ENCODE peak calls at places on chromosome 16, in eight cellular contexts. F is astrocyte of the spinal cord, L is astrocyte, J is AG10803, K is thyroid gland, W is tibial artery, Z is left ventricle myocardium inferior, M is BE2C. U is an unnamed sample.

GRCh38 chr16:75264999-75265910 is 13.8 kb upstream of the BCAR1 start:
- DNase-seq in F (no peak), J (no peak), K (peak), M (peak), W (no peak), L (no peak), Z (no peak), U (no peak)

GRCh38 chr16:67026570-67026969 is 2.4 kb upstream of the CBFB start:
- DNase-seq in K (no peak), W (no peak), F (no peak), L (no peak), J (no peak), M (no peak), Z (no peak), U (no peak)

GRCh38 chr16:74991268-74991592 is 6.3 kb upstream of the WDR59 start:
- DNase-seq in W (no peak), K (no peak), Z (no peak), F (no peak), L (no peak), J (no peak), M (no peak), U (no peak)

GRCh38 chr16:58037365-58038057 is 12.0 kb downstream of the MMP15 start:
- DNase-seq in M (no peak), J (no peak), L (no peak), Z (no peak), W (no peak), F (no peak), K (no peak), U (no peak)

GRCh38 chr16:16166952-16167351 is 56.3 kb downstream of the ABCC6 start:
- DNase-seq in L (no peak), F (no peak), Z (no peak), J (no peak), K (no peak), M (no peak), W (no peak), U (no peak)

GRCh38 chr16:87060026-87060986 is 256.9 kb downstream of the C16orf95 start:
- DNase-seq in F (peak), J (peak), W (peak), M (no peak), L (peak), K (peak), Z (no peak), U (peak)

GRCh38 chr16:2786061-2786825 is 1.1 kb downstream of the PRSS33 start:
- DNase-seq in Z (no peak), W (no peak), J (no peak), L (no peak), F (no peak), M (no peak), K (no peak), U (no peak)

GRCh38 chr16:84357191-84357651 is 11.1 kb upstream of the ATP2C2 start:
- DNase-seq in M (no peak), J (peak), Z (no peak), K (no peak), W (no peak), L (peak), F (peak), U (no peak)

GRCh38 chr16:56409195-56409594 is 16.1 kb downstream of the AMFR start:
- DNase-seq in J (peak), W (no peak), F (no peak), L (no peak), M (no peak), K (no peak), Z (no peak), U (peak)

GRCh38 chr16:57585051-57585687 is 42.7 kb downstream of the ADGRG5 start:
- DNase-seq in M (no peak), W (no peak), K (no peak), F (no peak), L (no peak), Z (no peak), J (no peak), U (no peak)

GRCh38 chr16:50821586-50821985 is 79.7 kb downstream of the CYLD start:
- DNase-seq in L (no peak), W (no peak), F (no peak), M (no peak), Z (no peak), K (no peak), J (no peak), U (no peak)

GRCh38 chr16:75252049-75252864 is 833 bp upstream of the BCAR1 start:
- DNase-seq in M (peak), Z (peak), K (no peak), J (no peak), W (no peak), L (no peak), F (no peak), U (no peak)

GRCh38 chr16:11361043-11361442 is 15.8 kb downstream of the RMI2 start:
- DNase-seq in J (peak), W (no peak), F (no peak), Z (no peak), K (no peak), L (no peak), M (no peak), U (peak)

GRCh38 chr16:72050769-72051464 is 3.4 kb upstream of the HP start:
- DNase-seq in J (peak), K (no peak), L (peak), F (no peak), Z (no peak), W (no peak), M (no peak), U (no peak)

GRCh38 chr16:66274335-66275110 is 92.0 kb upstream of the CDH5 start:
- DNase-seq in M (no peak), F (peak), W (no peak), Z (no peak), L (no peak), K (no peak), J (peak), U (peak)

GRCh38 chr16:31386157-31386984 is 6.8 kb upstream of the ITGAD start:
- DNase-seq in F (no peak), K (no peak), W (no peak), L (peak), M (no peak), Z (no peak), J (peak), U (peak)

GRCh38 chr16:87235810-87236515 is 81.2 kb downstream of the C16orf95 start:
- DNase-seq in K (no peak), Z (no peak), M (no peak), W (no peak), J (no peak), F (no peak), L (no peak), U (no peak)

DNA sequence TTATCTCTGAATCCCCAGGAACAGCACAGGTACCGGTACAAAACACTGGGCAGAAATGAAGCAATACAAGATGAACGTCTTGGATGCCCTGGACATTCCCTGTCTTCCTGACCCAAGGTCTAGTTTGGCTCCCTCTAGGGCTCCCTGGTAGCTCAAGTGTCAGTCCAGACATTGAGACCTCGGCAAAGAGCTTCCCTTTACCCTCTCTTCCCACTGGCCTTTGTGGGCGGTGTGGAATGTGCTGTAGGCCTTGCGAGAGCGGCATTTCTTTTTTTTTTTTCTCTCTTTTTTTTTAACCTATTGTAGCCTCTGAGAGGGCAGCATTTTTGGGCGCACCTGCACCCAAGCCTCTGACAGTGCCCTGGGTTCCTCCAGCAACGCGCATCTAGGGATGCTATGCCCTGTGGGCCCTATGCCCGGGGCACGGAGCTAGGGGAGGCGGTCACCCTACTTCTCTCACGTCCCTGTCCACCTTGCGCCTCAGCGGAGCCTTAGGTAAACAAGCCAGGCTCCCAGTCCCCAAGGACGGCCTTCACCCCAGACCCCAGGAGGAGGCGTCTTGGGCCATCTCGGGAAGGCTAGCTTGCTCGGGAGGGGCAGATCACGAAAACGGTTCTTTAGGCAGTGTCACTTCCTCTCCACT is 1.2 kb upstream of the NFATC3 start:
- DNase-seq in W (no peak), K (no peak), M (no peak), L (peak), Z (no peak), J (peak), F (no peak), U (no peak)
- TF ChIP-seq CTCF in W (no peak), K (no peak), M (peak), L (no peak), Z (no peak), J (peak), F (no peak), U (no peak)

GRCh38 chr16:54129810-54130209 is 156.8 kb downstream of the IRX3 start:
- DNase-seq in K (no peak), J (no peak), M (no peak), Z (no peak), F (no peak), L (no peak), W (no peak), U (no peak)
- H3K4me3 ChIP-seq in K (no peak), J (no peak), M (no peak), Z (no peak), F (no peak), L (no peak), W (no peak), U (no peak)

DNA sequence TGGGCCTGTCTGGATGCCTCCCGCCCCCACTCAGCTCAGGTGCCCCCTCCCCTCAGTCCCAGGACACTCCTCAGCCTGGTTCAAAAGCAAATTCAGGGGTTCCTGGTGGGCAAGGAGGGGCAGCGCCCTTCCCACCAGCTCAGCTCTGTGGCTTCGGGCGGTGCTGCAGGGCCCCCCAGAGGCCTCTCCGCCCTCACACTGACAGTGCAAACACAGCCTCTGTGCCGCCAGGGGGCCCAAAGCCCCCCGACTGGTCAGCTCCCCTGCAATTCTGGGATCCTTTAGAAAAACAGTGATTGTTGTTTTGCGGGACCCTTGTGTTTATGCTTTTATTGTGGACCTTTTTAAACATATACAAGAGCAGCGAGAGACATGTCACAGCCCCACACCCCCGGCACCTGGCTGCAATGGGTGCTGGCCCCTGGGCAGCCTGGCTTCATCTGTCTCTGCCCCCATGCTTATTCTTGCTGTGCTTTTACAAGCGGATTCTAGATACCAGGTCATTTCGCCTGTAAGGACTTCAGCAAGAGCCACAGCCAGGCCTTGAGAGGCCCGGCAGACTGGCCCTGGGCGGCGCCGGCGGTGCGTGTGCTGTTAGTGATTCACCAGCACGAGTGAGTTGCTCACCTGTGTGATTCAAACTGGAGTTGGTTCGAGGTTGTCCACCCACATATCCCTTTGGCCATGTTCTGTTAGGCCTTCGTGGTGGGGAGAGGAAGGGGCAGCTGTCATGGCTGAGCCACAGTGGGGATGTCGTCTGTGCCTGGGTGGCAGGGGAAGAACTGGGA is 21.2 kb downstream of the ZNF469 start:
- DNase-seq in J (no peak), M (no peak), L (peak), Z (no peak), W (no peak), K (no peak), F (no peak), U (no peak)
- TF ChIP-seq CTCF in J (no peak), M (no peak), L (no peak), Z (no peak), W (no peak), K (no peak), F (peak), U (no peak)

GRCh38 chr16:10123141-10123540 is 59.1 kb downstream of the GRIN2A start:
- DNase-seq in M (no peak), K (peak), Z (no peak), J (peak), L (peak), W (no peak), F (no peak), U (peak)
- H3K4me3 ChIP-seq in M (no peak), K (no peak), Z (no peak), J (no peak), L (no peak), W (no peak), F (no peak), U (no peak)

GRCh38 chr16:80084614-80085013 is 456.2 kb upstream of the DYNLRB2 start:
- DNase-seq in W (peak), K (peak), M (no peak), F (peak), L (peak), J (peak), Z (peak), U (peak)
- TF ChIP-seq CTCF in W (peak), K (peak), M (no peak), F (peak), L (peak), J (peak), Z (peak), U (no peak)

GRCh38 chr16:30022887-30023286 is at the start of gene C16orf92:
- DNase-seq in L (no peak), K (no peak), W (no peak), F (no peak), J (no peak), M (no peak), Z (no peak), U (no peak)
- H3K4me3 ChIP-seq in L (no peak), K (no peak), W (no peak), F (no peak), J (no peak), M (no peak), Z (no peak), U (no peak)

GRCh38 chr16:21599994-21600773 is 807 bp downstream of the METTL9 start:
- DNase-seq in L (peak), W (no peak), Z (no peak), M (no peak), K (no peak), F (peak), J (no peak), U (peak)
- TF ChIP-seq CTCF in L (no peak), W (no peak), Z (no peak), M (no peak), K (no peak), F (no peak), J (no peak), U (no peak)

GRCh38 chr16:10180042-10180770 is 2.0 kb downstream of the GRIN2A start:
- DNase-seq in J (no peak), L (no peak), M (no peak), Z (no peak), K (no peak), F (no peak), W (no peak), U (no peak)

GRCh38 chr16:10178079-10178478 is 4.1 kb downstream of the GRIN2A start:
- DNase-seq in W (no peak), M (no peak), K (no peak), Z (no peak), F (no peak), L (no peak), J (no peak), U (no peak)

GRCh38 chr16:10182186-10182683 is at the start of gene GRIN2A:
- DNase-seq in Z (no peak), M (no peak), J (no peak), K (no peak), F (no peak), W (no peak), L (no peak), U (no peak)

GRCh38 chr16:10181196-10182162 is 749 bp downstream of the GRIN2A start:
- DNase-seq in Z (peak), W (peak), M (peak), J (peak), L (peak), F (peak), K (peak), U (peak)

GRCh38 chr16:10180771-10181163 is 1.5 kb downstream of the GRIN2A start:
- DNase-seq in F (no peak), Z (no peak), W (no peak), M (peak), L (no peak), K (peak), J (no peak), U (no peak)
- H3K4me3 ChIP-seq in F (no peak), Z (peak), W (peak), M (no peak), L (no peak), K (peak), J (no peak), U (no peak)

DNA sequence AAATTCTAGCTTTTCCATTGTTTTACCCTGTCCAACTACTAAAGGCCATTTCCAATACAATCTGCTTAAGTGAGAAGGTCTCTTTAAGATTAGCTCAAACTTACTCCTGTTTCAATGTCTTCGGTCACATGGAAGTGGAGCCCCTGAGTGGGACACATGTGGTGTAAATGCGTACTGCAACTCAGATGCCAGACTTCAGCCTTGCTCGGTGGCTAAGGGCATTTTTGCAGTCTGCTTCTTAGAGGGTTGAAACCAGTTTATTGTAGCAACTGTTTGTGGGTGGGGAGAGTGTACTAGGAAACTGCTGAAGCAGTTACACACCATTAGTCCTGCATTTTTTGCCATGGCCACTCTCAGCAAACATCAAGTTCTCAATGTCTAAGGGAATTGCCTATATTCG is 140.6 kb downstream of the PARN start:
- DNase-seq in Z (no peak), W (no peak), K (peak), L (no peak), J (peak), F (no peak), M (peak), U (peak)
- TF ChIP-seq CTCF in Z (peak), W (no peak), K (peak), L (peak), J (peak), F (peak), M (peak), U (peak)

U was measured in fibroblast of the aortic adventitia.